ENCODE peak calls at places on chromosome 4, in five cellular contexts. Q is WERI-Rb-1, Z is endothelial cell, T is AG09319, A is fibroblast of mammary gland. O is an unnamed sample.

GRCh38 chr4:162282711-162283110 is 118.9 kb upstream of the FSTL5 start:
- DNase-seq in Q (no peak), Z (no peak), T (no peak), A (no peak), O (no peak)

GRCh38 chr4:100299019-100299418 is 108.8 kb upstream of the DDIT4L start:
- DNase-seq in Q (no peak), Z (no peak), T (peak; percentile 92), A (peak; percentile 100), O (no peak)

GRCh38 chr4:1856920-1857699 is 1.2 kb upstream of the LETM1 start:
- DNase-seq in Q (peak; percentile 62), Z (peak; percentile 20), T (no peak), A (peak; percentile 24), O (no peak)

GRCh38 chr4:32689520-32689919 is 1969.4 kb downstream of the PCDH7 start:
- DNase-seq in Q (no peak), Z (no peak), T (no peak), A (peak; percentile 30), O (no peak)

GRCh38 chr4:3385719-3386440 is 55.9 kb upstream of the HGFAC start:
- DNase-seq in Q (no peak), Z (no peak), T (no peak), A (no peak), O (no peak)

GRCh38 chr4:24850669-24851068 is 55.3 kb downstream of the SOD3 start:
- DNase-seq in Q (peak; percentile 26), Z (no peak), T (peak; percentile 71), A (peak; percentile 91), O (no peak)

GRCh38 chr4:2732526-2732925 is 23.6 kb downstream of the TNIP2 start:
- DNase-seq in Q (no peak), Z (no peak), T (no peak), A (no peak), O (no peak)

GRCh38 chr4:81137446-81137845 is 77.6 kb downstream of the PRKG2 start:
- DNase-seq in Q (no peak), Z (no peak), T (no peak), A (peak; percentile 43), O (no peak)

GRCh38 chr4:26206339-26206738 is 114.5 kb upstream of the RBPJ start:
- DNase-seq in Q (no peak), Z (no peak), T (peak; percentile 44), A (peak; percentile 95), O (no peak)

GRCh38 chr4:10296730-10297129 is 160.5 kb downstream of the ZNF518B start:
- DNase-seq in Q (peak; percentile 80), Z (no peak), T (no peak), A (no peak), O (no peak)

GRCh38 chr4:82951196-82951595 is 50.7 kb downstream of the THAP9 start:
- DNase-seq in Q (no peak), Z (no peak), T (no peak), A (no peak), O (no peak)

GRCh38 chr4:46934731-46935130 is 25.7 kb upstream of the COX7B2 start:
- DNase-seq in Q (no peak), Z (no peak), T (no peak), A (no peak), O (no peak)

GRCh38 chr4:48779095-48779997 is 733 bp downstream of the FRYL start:
- DNase-seq in Q (peak; percentile 55), Z (peak; percentile 73), T (no peak), A (peak; percentile 38), O (peak; percentile 92)

GRCh38 chr4:84678976-84679744 is 96.2 kb downstream of the CDS1 start:
- DNase-seq in Q (no peak), Z (no peak), T (no peak), A (peak; percentile 7), O (no peak)

GRCh38 chr4:147060171-147060931 is 114.7 kb upstream of the TTC29 start:
- DNase-seq in Q (no peak), Z (no peak), T (peak; percentile 79), A (peak; percentile 78), O (no peak)

GRCh38 chr4:24604558-24605214 is 20.3 kb upstream of the DHX15 start:
- DNase-seq in Q (no peak), Z (no peak), T (no peak), A (no peak), O (no peak)

GRCh38 chr4:122689972-122690371 is 42.5 kb upstream of the BBS12 start:
- DNase-seq in Q (no peak), Z (no peak), T (no peak), A (no peak), O (no peak)

GRCh38 chr4:153750197-153750817 is 9.5 kb downstream of the RNF175 start:
- DNase-seq in Q (peak; percentile 77), Z (peak; percentile 86), T (peak; percentile 41), A (peak; percentile 82), O (no peak)

GRCh38 chr4:113790478-113790877 is 28.9 kb upstream of the CAMK2D start:
- DNase-seq in Q (no peak), Z (no peak), T (no peak), A (no peak), O (no peak)

GRCh38 chr4:153523171-153523757 is 57.1 kb downstream of the TMEM131L start:
- DNase-seq in Q (no peak), Z (no peak), T (no peak), A (no peak), O (no peak)

GRCh38 chr4:85591361-85592098 is 116.6 kb downstream of the ARHGAP24 start:
- DNase-seq in Q (no peak), Z (no peak), T (no peak), A (peak; percentile 68), O (no peak)

GRCh38 chr4:2361366-2362285 is 56.8 kb downstream of the ZFYVE28 start:
- DNase-seq in Q (peak; percentile 81), Z (no peak), T (no peak), A (no peak), O (no peak)

GRCh38 chr4:48649505-48649904 is 130.6 kb downstream of the FRYL start:
- DNase-seq in Q (no peak), Z (no peak), T (no peak), A (no peak), O (no peak)

GRCh38 chr4:58061967-58062366 is 951.8 kb upstream of the IGFBP7 start:
- DNase-seq in Q (no peak), Z (no peak), T (no peak), A (no peak), O (no peak)

GRCh38 chr4:153816542-153816941 is 27.7 kb upstream of the SFRP2 start:
- DNase-seq in Q (no peak), Z (no peak), T (no peak), A (no peak), O (no peak)

DNA sequence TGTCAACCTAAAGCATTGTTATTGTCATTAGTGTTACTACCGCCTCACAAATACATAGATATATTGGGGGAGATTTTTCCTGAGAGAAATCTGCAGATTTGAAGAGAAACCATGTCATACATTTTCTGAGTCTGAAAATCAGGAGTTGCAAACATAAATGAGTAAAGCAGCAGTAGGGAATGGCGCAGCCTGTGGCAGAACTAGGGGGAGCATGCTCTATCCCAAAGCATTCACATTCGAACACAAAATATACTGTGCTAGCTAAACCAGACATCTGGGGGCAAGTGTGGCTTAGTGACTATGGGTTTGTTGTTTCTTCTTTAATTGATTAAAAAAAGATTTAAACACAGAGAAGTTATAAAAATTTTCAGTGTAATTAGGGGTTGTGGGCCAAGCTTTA is 83.2 kb downstream of the CPE start:
- DNase-seq in Q (no peak), Z (no peak), T (no peak), A (no peak), O (no peak)
- TF ChIP-seq CTCF in Q (peak; percentile 25), Z (no peak), T (no peak), A (peak; percentile 13), O (peak; percentile 33)

GRCh38 chr4:182653596-182653995 is 263.6 kb downstream of the DCTD start:
- DNase-seq in Q (no peak), Z (no peak), T (no peak), A (peak; percentile 31), O (no peak)

GRCh38 chr4:182648766-182649165 is 268.4 kb downstream of the DCTD start:
- DNase-seq in Q (no peak), Z (no peak), T (no peak), A (no peak), O (no peak)

GRCh38 chr4:182647901-182648300 is 269.3 kb downstream of the DCTD start:
- DNase-seq in Q (no peak), Z (no peak), T (no peak), A (no peak), O (no peak)

GRCh38 chr4:182645511-182645910 is 271.7 kb downstream of the DCTD start:
- DNase-seq in Q (no peak), Z (no peak), T (no peak), A (peak; percentile 59), O (no peak)

DNA sequence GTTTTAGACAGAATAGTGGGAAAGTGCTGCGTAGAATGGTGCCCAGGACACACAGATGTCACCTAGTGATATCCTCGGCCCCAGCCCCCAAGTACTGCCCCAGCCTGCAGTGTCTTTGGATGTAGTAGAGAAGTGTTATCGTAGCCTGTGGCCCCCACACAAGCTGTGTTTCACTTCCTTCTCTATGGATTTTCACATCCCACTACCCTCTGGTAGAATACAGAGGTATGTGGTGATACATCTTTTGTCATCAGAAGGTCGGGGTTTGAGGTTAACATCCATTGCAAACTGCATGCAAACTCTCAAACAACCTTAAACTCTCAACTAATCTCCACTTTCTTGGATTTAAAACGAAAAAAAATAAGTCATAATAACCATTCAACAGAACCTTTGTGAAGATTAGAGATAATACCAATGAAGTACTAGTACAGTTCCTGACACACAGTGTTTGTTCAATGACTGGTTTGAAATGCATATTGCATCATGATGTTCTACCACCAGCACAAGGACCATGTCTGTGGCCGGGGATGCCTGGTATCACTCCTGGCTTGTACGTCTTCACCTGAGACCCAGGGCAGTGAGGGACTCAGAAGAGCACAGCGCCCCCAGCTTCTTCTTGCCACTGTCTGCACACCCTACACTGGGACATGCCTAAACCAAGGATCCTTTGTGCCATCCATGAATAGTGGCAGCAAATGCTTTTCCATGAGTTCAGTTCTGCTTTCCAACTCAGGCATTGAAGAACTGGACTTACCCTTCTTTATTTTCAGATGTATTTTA is 267.3 kb downstream of the DCTD start:
- DNase-seq in Q (no peak), Z (no peak), T (no peak), A (no peak), O (no peak)
- TF ChIP-seq CTCF in Q (no peak), Z (no peak), T (no peak), A (no peak), O (no peak)

DNA sequence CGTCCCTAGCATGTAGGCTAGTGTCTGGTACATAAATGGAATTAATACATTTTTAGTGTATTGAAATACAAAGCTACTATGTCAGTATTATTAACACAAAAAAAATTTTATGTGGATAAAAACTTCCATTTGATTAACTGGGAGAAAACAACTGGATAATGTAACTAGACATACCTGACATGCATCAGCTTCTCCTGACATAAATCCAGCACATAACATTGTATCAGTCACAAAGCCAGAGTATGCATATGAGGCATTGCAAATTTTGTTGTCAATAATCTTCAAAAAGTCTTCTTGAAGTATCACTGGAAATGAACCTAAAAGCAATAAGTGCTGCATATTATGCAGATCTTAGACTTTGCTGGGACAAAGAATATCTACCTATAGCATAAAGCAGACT is 16.9 kb downstream of the TMPRSS11B start:
- DNase-seq in Q (no peak), Z (no peak), T (no peak), A (no peak), O (no peak)
- TF ChIP-seq CTCF in Q (no peak), Z (no peak), T (no peak), A (no peak), O (no peak)

DNA sequence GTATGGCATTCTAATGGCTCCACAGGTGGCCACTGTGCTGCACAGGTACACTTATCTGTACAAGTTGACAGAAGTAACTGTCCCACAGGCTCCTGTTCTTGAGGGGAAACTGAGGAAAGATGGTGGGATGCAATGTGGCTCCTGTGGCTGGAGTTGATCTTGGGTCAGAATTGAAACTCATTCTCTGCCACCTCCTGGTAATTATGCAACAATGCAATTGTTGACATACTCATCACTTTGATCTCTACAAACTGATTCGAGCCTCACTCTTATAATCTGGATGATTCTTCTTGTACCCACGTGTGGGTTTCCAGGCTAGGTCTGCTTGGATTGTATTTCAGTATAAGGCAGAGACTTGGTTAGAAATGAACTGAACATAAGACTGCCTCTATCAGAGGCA is 148.8 kb downstream of the CCNG2 start:
- DNase-seq in Q (no peak), Z (no peak), T (no peak), A (no peak), O (no peak)
- TF ChIP-seq CTCF in Q (peak; percentile 2), Z (no peak), T (no peak), A (no peak), O (no peak)

O was measured in osteocyte.